ENCODE peak calls at places on chromosomes 2 and 18, in eight cellular contexts. A is heart left ventricle, M is hypothalamus, Q is thyroid gland, I is pons, P is DMS 273 treated with DMSO at 0.1 percent for 48 hours, S is H54, J is GM23338. L is an unnamed sample.

GRCh38 chr2:170975127-170975942 is 46.3 kb downstream of the GORASP2 start:
- DNase-seq in J (no peak), I (no peak), Q (no peak), M (no peak), S (no peak), P (no peak), A (no peak), L (no peak)

GRCh38 chr2:8892149-8892548 is 54.7 kb upstream of the KIDINS220 start:
- DNase-seq in A (no peak), Q (no peak), S (no peak), P (no peak), M (no peak), J (no peak), I (no peak), L (no peak)

GRCh38 chr18:3449702-3450357 is at the start of gene TGIF1:
- DNase-seq in M (no peak), P (peak), S (peak), J (peak), I (peak), Q (peak), A (peak), L (peak)

GRCh38 chr2:102251042-102251848 is 60.1 kb upstream of the IL1RL1 start:
- DNase-seq in A (peak), S (no peak), J (peak), M (peak), I (no peak), P (no peak), Q (peak), L (peak)

GRCh38 chr18:49565656-49566055 is 3.8 kb downstream of the LIPG start:
- DNase-seq in J (no peak), P (peak), I (peak), S (no peak), M (no peak), A (peak), Q (peak), L (no peak)

GRCh38 chr2:70425682-70426301 is 123.9 kb upstream of the FAM136A start:
- DNase-seq in I (no peak), J (no peak), A (no peak), S (no peak), M (no peak), P (no peak), Q (no peak), L (peak)

GRCh38 chr2:229133155-229133772 is 137.8 kb downstream of the PID1 start:
- DNase-seq in P (no peak), S (no peak), M (no peak), J (peak), Q (no peak), I (peak), A (no peak), L (no peak)

GRCh38 chr18:42334931-42335330 is 379.9 kb downstream of the PIK3C3 start:
- DNase-seq in I (no peak), S (no peak), A (no peak), J (no peak), P (no peak), M (no peak), Q (no peak), L (no peak)

GRCh38 chr18:76699923-76700322 is 122.4 kb upstream of the ZNF236 start:
- DNase-seq in Q (no peak), M (no peak), A (no peak), S (no peak), J (no peak), P (no peak), I (no peak), L (no peak)

GRCh38 chr2:217795706-217796465 is 206.9 kb downstream of the TNS1 start:
- DNase-seq in S (no peak), Q (no peak), I (no peak), A (no peak), M (no peak), P (no peak), J (no peak), L (peak)

GRCh38 chr2:62187246-62187645 is 8.7 kb upstream of the B3GNT2 start:
- DNase-seq in J (no peak), A (no peak), Q (no peak), I (no peak), M (no peak), S (no peak), P (no peak), L (no peak)

GRCh38 chr2:12929806-12930205 is 213.1 kb downstream of the TRIB2 start:
- DNase-seq in S (no peak), I (no peak), P (no peak), J (peak), A (no peak), M (no peak), Q (no peak), L (no peak)

GRCh38 chr18:57029761-57030160 is 117.1 kb upstream of the BOD1L2 start:
- DNase-seq in M (no peak), I (no peak), S (no peak), A (no peak), P (no peak), Q (no peak), J (peak), L (peak)

GRCh38 chr18:69974365-69974764 is 26.7 kb upstream of the CD226 start:
- DNase-seq in M (no peak), Q (no peak), J (no peak), A (no peak), I (no peak), S (no peak), P (no peak), L (no peak)

GRCh38 chr2:177553176-177553909 is 160.8 kb downstream of the AGPS start:
- DNase-seq in J (peak), P (peak), A (no peak), Q (no peak), S (no peak), I (peak), M (no peak), L (no peak)

GRCh38 chr2:8992643-8993042 is 10.8 kb downstream of the MBOAT2 start:
- DNase-seq in P (no peak), M (no peak), I (no peak), Q (no peak), J (no peak), A (no peak), S (no peak), L (no peak)

GRCh38 chr2:24452499-24452878 is 38.6 kb upstream of the NCOA1 start:
- DNase-seq in I (no peak), M (no peak), S (no peak), J (no peak), P (no peak), A (no peak), Q (no peak), L (no peak)

GRCh38 chr18:2515908-2516625 is 55.2 kb downstream of the METTL4 start:
- DNase-seq in J (no peak), M (no peak), S (peak), P (no peak), I (no peak), A (no peak), Q (no peak), L (no peak)

GRCh38 chr2:217142649-217143266 is 282.9 kb upstream of the TNP1 start:
- DNase-seq in P (no peak), J (peak), I (no peak), Q (no peak), S (no peak), A (no peak), M (no peak), L (peak)

GRCh38 chr2:127007652-127008051 is 99.3 kb downstream of the BIN1 start:
- DNase-seq in P (no peak), I (no peak), A (no peak), J (no peak), M (no peak), Q (no peak), S (peak), L (no peak)

GRCh38 chr18:61400714-61401113 is 67.5 kb downstream of the CDH20 start:
- DNase-seq in P (no peak), Q (no peak), A (no peak), M (no peak), S (no peak), I (no peak), J (no peak), L (no peak)

GRCh38 chr18:35422227-35422626 is 45.1 kb upstream of the ZNF396 start:
- DNase-seq in P (no peak), A (no peak), J (no peak), M (no peak), Q (no peak), I (no peak), S (no peak), L (no peak)

GRCh38 chr2:636649-637405 is 40.4 kb downstream of the TMEM18 start:
- DNase-seq in A (peak), I (peak), P (no peak), J (peak), M (peak), S (peak), Q (peak), L (peak)

GRCh38 chr2:101952551-101952950 is 39.2 kb upstream of the IL1R2 start:
- DNase-seq in I (no peak), Q (no peak), A (no peak), M (no peak), P (no peak), J (no peak), S (no peak), L (no peak)

GRCh38 chr18:79611040-79611681 is 68.4 kb upstream of the CTDP1 start:
- DNase-seq in A (peak), S (peak), P (no peak), I (no peak), J (peak), M (no peak), Q (no peak), L (peak)

GRCh38 chr2:119517433-119517832 is 6.8 kb downstream of the SCTR start:
- DNase-seq in P (peak), I (no peak), Q (peak), J (peak), S (peak), M (no peak), A (peak), L (peak)

GRCh38 chr2:226794751-226795171 is 4.9 kb downstream of the IRS1 start:
- DNase-seq in Q (peak), P (peak), I (no peak), M (peak), S (no peak), A (no peak), J (peak), L (peak)

GRCh38 chr2:56199492-56199891 is 15.7 kb downstream of the CCDC85A start:
- DNase-seq in M (no peak), J (no peak), A (no peak), S (no peak), P (no peak), I (no peak), Q (no peak), L (no peak)

GRCh38 chr2:42371621-42372473 is 10.8 kb upstream of the COX7A2L start:
- DNase-seq in Q (no peak), M (no peak), J (no peak), A (no peak), I (no peak), S (no peak), P (peak), L (peak)

GRCh38 chr2:216918088-216918680 is 58.3 kb upstream of the TNP1 start:
- DNase-seq in M (no peak), P (peak), J (no peak), S (peak), A (peak), Q (no peak), I (no peak), L (peak)

GRCh38 chr2:101957036-101957435 is 34.7 kb upstream of the IL1R2 start:
- DNase-seq in I (no peak), S (no peak), Q (no peak), P (no peak), A (no peak), J (no peak), M (no peak), L (no peak)

GRCh38 chr18:76621782-76622495 is 126.9 kb upstream of the ZNF516 start:
- DNase-seq in S (no peak), J (no peak), M (no peak), I (no peak), Q (peak), P (no peak), A (no peak), L (no peak)

GRCh38 chr2:137192366-137193315 is 427.3 kb downstream of the THSD7B start:
- DNase-seq in M (no peak), I (no peak), S (no peak), J (no peak), P (no peak), Q (no peak), A (no peak), L (no peak)